ENCODE peak calls at places on chromosomes 12 and 14, in four cellular contexts. L, R, G and J are unnamed samples.

GRCh38 chr12:92827836-92828431 is 101.2 kb downstream of the EEA1 start:
- DNase-seq in L (no peak), R (peak), G (peak), J (peak)

GRCh38 chr14:32603992-32604391 is 274.9 kb downstream of the AKAP6 start:
- DNase-seq in L (no peak), R (no peak), G (no peak), J (no peak)

GRCh38 chr12:96425973-96426372 is 25.7 kb upstream of the CDK17 start:
- DNase-seq in L (no peak), R (no peak), G (no peak), J (no peak)

GRCh38 chr12:131923260-131923659 is 5.8 kb upstream of the PUS1 start:
- DNase-seq in L (no peak), R (no peak), G (peak), J (no peak)

GRCh38 chr12:1791104-1791927 is 29.0 kb upstream of the LRTM2 start:
- DNase-seq in L (peak), R (peak), G (peak), J (peak)

GRCh38 chr14:99609245-99610117 is 5.5 kb upstream of the CCDC85C start:
- DNase-seq in L (no peak), R (no peak), G (no peak), J (peak)

GRCh38 chr14:55071051-55071450 is 19.6 kb downstream of the MAPK1IP1L start:
- DNase-seq in L (no peak), R (no peak), G (no peak), J (no peak)

GRCh38 chr12:131159660-131160059 is 206.0 kb downstream of the ADGRD1 start:
- DNase-seq in L (no peak), R (no peak), G (no peak), J (peak)

GRCh38 chr12:117994551-117995438 is 21.7 kb upstream of the RFC5 start:
- DNase-seq in L (no peak), R (no peak), G (no peak), J (no peak)

GRCh38 chr12:31651893-31652521 is 7.5 kb upstream of the ETFBKMT start:
- DNase-seq in L (no peak), R (no peak), G (no peak), J (no peak)

GRCh38 chr14:88218119-88218915 is 104.8 kb downstream of the KCNK10 start:
- DNase-seq in L (no peak), R (no peak), G (no peak), J (no peak)

GRCh38 chr14:95516554-95517209 is at the start of gene SYNE3:
- DNase-seq in L (peak), R (peak), G (no peak), J (no peak)

GRCh38 chr14:21136024-21136423 is 19.8 kb downstream of the OR5AU1 start:
- DNase-seq in L (no peak), R (peak), G (no peak), J (peak)

GRCh38 chr12:100254876-100255275 is 12.0 kb downstream of the DEPDC4 start:
- DNase-seq in L (no peak), R (no peak), G (no peak), J (no peak)

GRCh38 chr14:105376521-105377440 is 21.6 kb upstream of the TEX22 start:
- DNase-seq in L (peak), R (peak), G (no peak), J (no peak)

GRCh38 chr12:103547929-103548328 is 39.1 kb upstream of the STAB2 start:
- DNase-seq in L (no peak), R (no peak), G (no peak), J (no peak)

GRCh38 chr14:98200621-98201020 is 1071.4 kb downstream of the BCL11B start:
- DNase-seq in L (no peak), R (no peak), G (no peak), J (no peak)

GRCh38 chr12:126932156-126932555 is 1334.8 kb upstream of the TMEM132C start:
- DNase-seq in L (no peak), R (no peak), G (no peak), J (no peak)

GRCh38 chr12:120290541-120291312 is 976 bp downstream of the RNU4-2 start:
- DNase-seq in L (peak), R (no peak), G (no peak), J (peak)

GRCh38 chr12:31008241-31008711 is 65.4 kb upstream of the DDX11 start:
- DNase-seq in L (no peak), R (no peak), G (no peak), J (no peak)

GRCh38 chr12:89951050-89951693 is 242.5 kb upstream of the ATP2B1 start:
- DNase-seq in L (no peak), R (no peak), G (no peak), J (no peak)

GRCh38 chr12:130280226-130280625 is 57.5 kb upstream of the PIWIL1 start:
- DNase-seq in L (no peak), R (no peak), G (no peak), J (no peak)

GRCh38 chr12:51238037-51238509 is 553 bp upstream of the DAZAP2 start:
- DNase-seq in L (no peak), R (no peak), G (no peak), J (no peak)

GRCh38 chr12:20040844-20041243 is 327.5 kb upstream of the PDE3A start:
- DNase-seq in L (no peak), R (no peak), G (no peak), J (no peak)

GRCh38 chr12:110718222-110718908 is 24.3 kb downstream of the PPP1CC start:
- DNase-seq in L (peak), R (no peak), G (no peak), J (no peak)

DNA sequence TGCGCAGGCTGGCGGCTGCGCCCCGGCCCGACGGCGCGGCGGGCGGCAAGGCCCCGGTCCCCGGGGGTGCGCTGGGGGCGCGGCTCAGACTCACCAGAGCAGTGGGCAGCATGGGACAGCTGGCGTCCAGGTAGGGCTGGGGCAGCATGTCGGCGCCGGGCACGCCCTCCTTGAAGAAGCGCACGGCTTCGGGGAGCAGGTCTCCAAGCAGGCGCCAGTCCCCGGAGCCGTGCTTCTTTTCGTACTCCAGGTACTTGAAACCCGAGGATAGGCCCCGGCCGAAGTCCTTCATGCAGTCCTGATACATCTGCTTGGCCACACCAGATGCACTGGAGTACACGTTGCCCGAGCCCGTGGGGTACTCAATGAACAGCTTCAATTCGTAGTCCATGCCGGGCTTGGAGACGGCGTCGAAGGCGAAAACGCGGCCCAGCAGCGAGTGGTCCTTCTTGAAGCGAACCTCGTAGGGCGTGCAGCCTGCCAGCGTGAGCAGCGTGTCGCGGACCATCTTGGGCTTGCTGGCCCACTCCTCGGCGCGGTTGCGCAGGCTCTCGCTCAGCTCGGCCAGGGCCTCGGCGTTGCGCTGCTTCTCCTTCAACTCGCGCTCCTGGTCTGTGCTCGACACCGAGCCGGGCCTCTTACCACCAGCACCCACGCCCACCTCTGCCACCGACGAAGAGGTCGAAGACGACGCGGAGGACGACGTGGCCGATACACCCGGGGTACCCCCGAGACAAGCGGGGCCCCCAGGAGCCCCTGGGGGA is 2.2 kb downstream of the IRF2BPL start:
- DNase-seq in L (peak), R (no peak), G (no peak), J (no peak)
- TF ChIP-seq EZH2 in L (peak), R (no peak), G (no peak), J (no peak)

GRCh38 chr14:35144029-35144428 is 21.7 kb downstream of the PRORP start:
- DNase-seq in L (no peak), R (no peak), G (no peak), J (peak)

GRCh38 chr14:35146711-35147149 is 24.4 kb downstream of the PRORP start:
- DNase-seq in L (no peak), R (no peak), G (no peak), J (peak)

GRCh38 chr14:35138585-35138984 is 16.2 kb downstream of the PRORP start:
- DNase-seq in L (no peak), R (no peak), G (no peak), J (no peak)

GRCh38 chr14:35140718-35141581 is 18.6 kb downstream of the PRORP start:
- DNase-seq in L (no peak), R (no peak), G (no peak), J (peak)
- TF ChIP-seq GABPA in L (no peak), R (no peak), G (no peak), J (no peak)

GRCh38 chr12:107853479-107853878 is 79.0 kb downstream of the ASCL4 start:
- DNase-seq in L (no peak), R (no peak), G (no peak), J (no peak)
- TF ChIP-seq EZH2 in L (no peak), R (no peak), G (no peak), J (no peak)

GRCh38 chr12:88399811-88400210 is 180.5 kb downstream of the KITLG start:
- DNase-seq in L (no peak), R (no peak), G (no peak), J (no peak)
- TF ChIP-seq GABPA in L (no peak), R (no peak), G (no peak), J (no peak)

DNA sequence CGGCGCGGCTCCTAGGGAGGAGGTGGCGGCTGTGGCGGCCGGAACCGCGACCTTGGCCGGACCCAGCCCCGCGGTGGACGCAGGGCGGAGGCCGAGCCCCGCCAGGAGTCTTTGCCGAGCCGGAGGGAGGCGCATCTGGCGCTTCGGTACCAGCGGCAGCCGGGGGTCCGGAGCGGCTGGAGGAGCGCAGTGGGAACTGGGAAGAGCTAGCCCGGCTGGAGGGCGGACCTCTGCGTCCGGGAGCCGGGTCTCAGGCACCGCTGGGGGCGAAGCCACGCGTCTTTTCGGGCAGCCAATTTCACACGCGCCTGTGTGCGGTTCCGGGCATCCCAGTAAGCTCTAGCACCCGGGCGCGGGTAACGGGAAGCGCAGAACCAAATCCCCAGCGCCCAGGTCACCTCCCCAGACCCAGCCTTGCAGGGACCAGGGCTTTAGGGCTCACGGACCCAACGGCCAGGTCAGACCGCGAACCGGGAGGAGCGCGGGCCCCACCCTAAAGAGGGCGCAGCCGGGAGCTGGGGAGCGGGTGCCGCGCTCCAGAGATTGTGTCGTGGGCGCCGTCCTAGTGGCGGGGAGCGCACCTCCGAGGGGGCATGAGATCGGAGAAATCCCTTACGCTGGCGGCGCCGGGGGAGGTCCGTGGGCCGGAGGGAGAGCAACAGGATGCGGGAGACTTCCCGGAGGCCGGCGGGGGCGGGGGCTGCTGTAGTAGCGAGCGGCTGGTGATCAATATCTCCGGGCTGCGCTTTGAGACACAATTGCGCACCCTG is 89.4 kb downstream of the GALNT8 start:
- DNase-seq in L (peak), R (no peak), G (no peak), J (no peak)
- TF ChIP-seq EZH2 in L (peak), R (no peak), G (no peak), J (no peak)

GRCh38 chr12:29799591-29799990 is 15.8 kb upstream of the TMTC1 start:
- DNase-seq in L (no peak), R (no peak), G (no peak), J (no peak)
- TF ChIP-seq GABPA in L (no peak), R (no peak), G (no peak), J (no peak)

DNA sequence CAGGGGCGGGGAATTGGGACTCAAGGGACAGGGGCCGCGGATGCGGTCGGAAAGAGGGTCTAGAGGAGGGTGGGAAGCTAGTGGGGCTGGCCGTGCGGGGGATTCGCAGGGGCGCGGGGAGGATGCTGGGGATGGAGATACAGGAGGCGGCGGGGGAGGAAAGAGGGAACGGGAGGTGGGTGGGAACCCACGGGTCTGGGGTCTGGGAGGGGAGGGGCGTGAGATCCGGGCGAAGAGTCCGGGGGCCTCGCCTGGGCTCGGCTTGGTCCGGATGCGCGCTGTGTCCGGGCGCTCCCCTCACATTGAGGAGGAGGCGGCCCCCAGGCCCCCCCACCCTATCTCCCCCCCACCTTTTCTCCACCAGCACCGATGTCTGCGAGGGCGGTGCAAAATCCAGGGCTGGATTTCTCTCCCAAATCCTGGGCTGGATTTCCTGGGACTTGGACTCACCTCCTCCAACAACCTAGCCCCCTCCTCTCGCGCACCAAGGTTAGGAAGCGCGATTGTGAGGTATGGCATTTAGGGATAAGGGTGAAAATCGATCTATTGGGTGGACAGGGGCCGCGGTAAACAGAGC is at the start of gene AGAP2:
- DNase-seq in L (peak), R (no peak), G (no peak), J (no peak)
- TF ChIP-seq EZH2 in L (no peak), R (no peak), G (no peak), J (no peak)